ENCODE peak calls at places on chromosomes 6 and 20, in ten cellular contexts. L, M, O, C, N, R, I, Q, G and J are unnamed samples. For H3K4me1, the result is how much of the 10 kb centered on the place peaks cover.

GRCh38 chr6:34044945-34045595 is 100.8 kb downstream of the GRM4 start:
- DNase-seq in L (no peak), M (no peak), O (no peak), C (no peak), N (no peak), R (no peak), I (no peak), Q (peak), G (no peak), J (no peak)

GRCh38 chr6:98836025-98836961 is 1.9 kb downstream of the POU3F2 start:
- DNase-seq in L (no peak), M (no peak), O (no peak), C (no peak), N (no peak), R (no peak), I (no peak), Q (no peak), G (no peak), J (no peak)

GRCh38 chr6:124433369-124434064 is 528.7 kb upstream of the RNF217 start:
- DNase-seq in L (no peak), M (no peak), O (no peak), C (no peak), N (no peak), R (no peak), I (no peak), Q (no peak), G (no peak), J (no peak)

GRCh38 chr6:129766959-129767728 is 57.2 kb upstream of the ARHGAP18 start:
- DNase-seq in L (no peak), M (peak), O (no peak), C (peak), N (peak), R (no peak), I (no peak), Q (peak), G (no peak), J (peak)

GRCh38 chr6:157944983-157945931 is 36.4 kb upstream of the SYNJ2 start:
- DNase-seq in L (no peak), M (no peak), O (no peak), C (no peak), N (peak), R (no peak), I (no peak), Q (no peak), G (no peak), J (no peak)

GRCh38 chr6:7559651-7560385 is 18.3 kb downstream of the DSP start:
- DNase-seq in L (no peak), M (no peak), O (no peak), C (no peak), N (no peak), R (no peak), I (no peak), Q (no peak), G (no peak), J (no peak)

GRCh38 chr6:4316867-4317400 is 181.6 kb upstream of the ECI2 start:
- DNase-seq in L (no peak), M (no peak), O (peak), C (peak), N (peak), R (peak), I (peak), Q (no peak), G (peak), J (peak)

GRCh38 chr6:21478411-21478810 is 115.1 kb upstream of the SOX4 start:
- DNase-seq in L (no peak), M (no peak), O (no peak), C (no peak), N (no peak), R (no peak), I (no peak), Q (no peak), G (no peak), J (no peak)

GRCh38 chr20:54112221-54112884 is 42.0 kb upstream of the BCAS1 start:
- DNase-seq in L (no peak), M (no peak), O (no peak), C (peak), N (no peak), R (no peak), I (no peak), Q (no peak), G (no peak), J (no peak)

GRCh38 chr20:14673164-14673563 is 335.8 kb upstream of the FLRT3 start:
- DNase-seq in L (no peak), M (no peak), O (no peak), C (no peak), N (no peak), R (no peak), I (no peak), Q (no peak), G (peak), J (no peak)

GRCh38 chr6:44858998-44859397 is 469.1 kb upstream of the RUNX2 start:
- DNase-seq in L (no peak), M (no peak), O (no peak), C (no peak), N (peak), R (no peak), I (no peak), Q (no peak), G (no peak), J (no peak)

GRCh38 chr6:157579467-157580031 is 198.6 kb downstream of the ZDHHC14 start:
- DNase-seq in L (no peak), M (no peak), O (no peak), C (no peak), N (no peak), R (no peak), I (no peak), Q (no peak), G (peak), J (no peak)

GRCh38 chr20:50850721-50851286 is 55.9 kb downstream of the BCAS4 start:
- DNase-seq in L (no peak), M (no peak), O (no peak), C (no peak), N (no peak), R (no peak), I (no peak), Q (no peak), G (no peak), J (no peak)

GRCh38 chr6:160273760-160274159 is 15.1 kb upstream of the SLC22A2 start:
- DNase-seq in L (no peak), M (no peak), O (no peak), C (no peak), N (no peak), R (no peak), I (no peak), Q (no peak), G (peak), J (no peak)

GRCh38 chr20:33852971-33853813 is 42.0 kb downstream of the CHMP4B start:
- DNase-seq in L (no peak), M (no peak), O (no peak), C (no peak), N (no peak), R (no peak), I (no peak), Q (no peak), G (no peak), J (no peak)

GRCh38 chr6:33566182-33567084 is 13.6 kb downstream of the BAK1 start:
- DNase-seq in L (no peak), M (no peak), O (no peak), C (no peak), N (peak), R (no peak), I (no peak), Q (no peak), G (no peak), J (no peak)

GRCh38 chr20:14956026-14956425 is 618.6 kb upstream of the FLRT3 start:
- DNase-seq in L (no peak), M (no peak), O (no peak), C (no peak), N (no peak), R (no peak), I (no peak), Q (no peak), G (peak), J (no peak)

GRCh38 chr6:157272866-157273755 is 50.2 kb downstream of the TMEM242 start:
- DNase-seq in L (no peak), M (peak), O (no peak), C (no peak), N (no peak), R (no peak), I (no peak), Q (no peak), G (no peak), J (no peak)

GRCh38 chr6:53795254-53795701 is 473 bp downstream of the LRRC1 start:
- DNase-seq in L (no peak), M (no peak), O (no peak), C (no peak), N (no peak), R (no peak), I (no peak), Q (no peak), G (no peak), J (no peak)

GRCh38 chr6:53797304-53797703 is 2.5 kb downstream of the LRRC1 start:
- DNase-seq in L (no peak), M (no peak), O (no peak), C (no peak), N (no peak), R (no peak), I (no peak), Q (no peak), G (no peak), J (no peak)

GRCh38 chr6:53796791-53797190 is 2.0 kb downstream of the LRRC1 start:
- DNase-seq in L (no peak), M (no peak), O (no peak), C (no peak), N (no peak), R (no peak), I (no peak), Q (no peak), G (no peak), J (no peak)

GRCh38 chr6:53795702-53796450 is 1.1 kb downstream of the LRRC1 start:
- DNase-seq in L (no peak), M (no peak), O (peak), C (peak), N (no peak), R (no peak), I (no peak), Q (no peak), G (no peak), J (peak)

GRCh38 chr6:53796451-53796780 is 1.6 kb downstream of the LRRC1 start:
- DNase-seq in L (no peak), M (no peak), O (no peak), C (no peak), N (no peak), R (no peak), I (no peak), Q (no peak), G (no peak), J (no peak)
- H3K4me1 ChIP-seq in L (under half), M (under half), O (under half), C (under half), N (under half), R (under half), I (under half), Q (under half), G (under half), J (under half)

DNA sequence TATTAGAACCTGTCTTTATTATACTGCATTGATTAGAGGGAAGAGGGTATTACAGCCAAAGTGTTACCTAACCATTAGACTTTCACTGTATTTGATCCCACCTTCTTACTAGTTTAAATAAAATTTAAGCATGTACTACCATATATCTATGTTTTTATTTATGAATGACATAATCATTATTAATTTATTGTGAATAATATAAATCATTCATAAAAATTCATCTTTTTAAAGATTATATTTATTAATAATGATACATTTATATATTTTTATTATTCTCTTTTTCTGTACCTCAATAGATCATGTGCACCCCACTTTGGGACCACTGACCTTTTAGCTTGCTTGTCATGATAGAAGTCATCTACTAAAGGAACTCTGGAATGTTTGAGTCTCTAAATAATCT is 223.5 kb upstream of the MARCKS start:
- DNase-seq in L (no peak), M (no peak), O (no peak), C (no peak), N (no peak), R (no peak), I (no peak), Q (no peak), G (no peak), J (no peak)
- H3K4me1 ChIP-seq in L (under half), M (under half), O (under half), C (half or more), N (under half), R (under half), I (under half), Q (under half), G (half or more), J (under half)

DNA sequence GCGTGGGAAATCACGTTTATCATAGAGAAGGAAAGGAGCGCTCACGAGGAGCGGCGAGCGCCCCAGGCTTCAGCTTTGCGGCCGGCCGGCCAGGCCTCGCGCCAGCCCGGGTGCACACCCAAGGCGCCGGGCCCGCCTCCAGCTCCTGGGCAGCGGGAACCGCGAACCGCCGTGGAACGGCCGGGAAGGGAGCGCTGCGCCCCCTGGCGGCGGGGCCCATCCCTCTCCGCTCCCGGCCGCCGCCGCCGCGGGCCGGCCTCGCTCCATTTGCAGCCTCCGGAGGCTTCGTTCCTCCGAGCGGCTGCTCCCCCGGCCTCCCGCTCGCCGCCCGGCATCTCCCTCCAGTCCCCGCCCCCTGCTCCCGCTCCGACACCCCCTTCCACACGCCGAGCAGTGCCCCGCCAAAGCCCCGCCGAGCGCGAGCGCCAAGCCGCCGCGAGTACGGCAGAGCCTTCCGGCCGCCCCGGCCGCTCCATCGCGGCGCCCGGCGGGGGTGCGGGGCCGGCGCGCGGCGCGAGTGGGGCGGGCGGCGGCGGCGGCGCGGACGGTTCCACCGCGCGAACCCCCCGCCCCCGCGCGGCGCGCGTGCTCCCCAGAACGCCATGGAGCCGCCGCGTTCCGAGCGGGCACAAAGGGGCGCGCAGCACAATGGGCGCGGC is 973 bp downstream of the BEND3 start:
- DNase-seq in L (peak), M (peak), O (peak), C (peak), N (peak), R (peak), I (peak), Q (peak), G (peak), J (peak)
- H3K4me1 ChIP-seq in L (under half), M (under half), O (under half), C (under half), N (under half), R (under half), I (under half), Q (under half), G (under half), J (under half)

DNA sequence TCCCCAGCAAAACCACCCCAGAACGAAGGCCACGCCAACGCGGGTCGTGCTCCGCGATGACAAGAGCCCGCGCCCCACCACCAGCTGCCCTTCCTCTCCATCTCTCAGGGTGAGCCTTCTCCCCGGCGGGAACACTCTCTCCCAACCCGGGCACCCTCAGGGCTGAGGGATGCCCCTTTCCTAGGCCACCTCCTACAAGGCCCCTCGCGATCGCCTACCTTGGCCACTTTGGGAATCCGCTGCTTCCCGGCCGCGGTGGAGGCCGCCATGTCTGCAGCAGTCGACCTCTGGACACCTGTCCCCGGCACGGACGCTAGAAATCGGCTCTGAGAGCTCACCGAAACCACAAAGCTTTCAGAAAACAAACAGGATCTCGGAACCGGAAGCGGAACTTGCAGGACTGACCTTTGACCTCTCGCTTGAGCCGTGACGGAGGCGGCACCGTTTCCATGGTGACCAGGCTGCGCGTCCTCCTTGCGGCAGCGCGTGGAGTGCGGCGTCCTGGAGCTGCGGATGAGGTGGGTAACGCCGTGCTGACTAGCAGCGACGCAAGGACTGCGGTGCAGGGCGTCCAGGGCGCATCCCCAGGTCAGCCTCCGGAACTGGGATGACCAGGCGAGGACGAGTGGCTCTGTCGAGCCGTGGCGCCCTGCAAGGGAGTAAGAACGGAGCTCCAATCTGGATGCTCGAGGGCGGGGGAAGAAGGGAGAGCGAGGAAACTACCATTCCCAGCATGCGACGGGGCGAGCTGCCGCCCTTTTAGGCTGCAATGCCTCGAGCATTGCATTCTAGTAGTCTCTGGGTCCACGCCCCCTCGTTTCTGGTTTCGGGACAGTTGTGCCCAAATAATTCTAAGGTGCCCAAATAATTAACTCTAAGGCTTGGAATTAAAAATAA is at the start of the genes CFAP61 and CRNKL1:
- DNase-seq in L (peak), M (peak), O (peak), C (peak), N (peak), R (peak), I (peak), Q (peak), G (peak), J (peak)
- H3K4me1 ChIP-seq in L (under half), M (under half), O (under half), C (under half), N (under half), R (under half), I (under half), Q (under half), G (under half), J (under half)